ENCODE peak calls at places on chromosomes 16 and 17, in ten cellular contexts. One of them, this sample, is unnamed.
A peak's percentile ranks its signal among the peaks of the same experiment; 100 is the strongest.

GRCh38 chr17:75516619-75517276 is 420 bp downstream of the TSEN54 start:
- DNase-seq in neural progenitor cell: peak; percentile 82
- DNase-seq in fibroblast of lung: peak; percentile 22
- DNase-seq in NB4: peak; percentile 60
- DNase-seq in cardiac fibroblast: no peak
- DNase-seq in AG10803: peak; percentile 16
- DNase-seq in CD4-positive, alpha-beta T cell: peak; percentile 17
- DNase-seq in GM13977: no peak
- DNase-seq in endodermal cell: peak; percentile 85
- DNase-seq in uterus: peak; percentile 36
- DNase-seq in this sample: peak; percentile 53

GRCh38 chr17:78735832-78736525 is 46.1 kb downstream of the CYTH1 start:
- DNase-seq in AG10803: no peak
- DNase-seq in GM13977: no peak
- DNase-seq in neural progenitor cell: no peak
- DNase-seq in NB4: no peak
- DNase-seq in endodermal cell: no peak
- DNase-seq in cardiac fibroblast: peak; percentile 55
- DNase-seq in CD4-positive, alpha-beta T cell: no peak
- DNase-seq in fibroblast of lung: no peak
- DNase-seq in uterus: no peak
- DNase-seq in this sample: no peak

GRCh38 chr17:62687997-62688396 is 60.5 kb downstream of the MRC2 start:
- DNase-seq in fibroblast of lung: no peak
- DNase-seq in endodermal cell: peak; percentile 41
- DNase-seq in CD4-positive, alpha-beta T cell: no peak
- DNase-seq in cardiac fibroblast: no peak
- DNase-seq in AG10803: no peak
- DNase-seq in uterus: no peak
- DNase-seq in NB4: no peak
- DNase-seq in neural progenitor cell: no peak
- DNase-seq in GM13977: no peak
- DNase-seq in this sample: no peak

GRCh38 chr16:83689385-83689831 is 118.4 kb upstream of the HSBP1 start:
- DNase-seq in NB4: peak; percentile 75
- DNase-seq in GM13977: peak; percentile 51
- DNase-seq in cardiac fibroblast: peak; percentile 82
- DNase-seq in endodermal cell: no peak
- DNase-seq in fibroblast of lung: peak; percentile 92
- DNase-seq in uterus: peak; percentile 17
- DNase-seq in CD4-positive, alpha-beta T cell: no peak
- DNase-seq in neural progenitor cell: no peak
- DNase-seq in AG10803: peak; percentile 99
- DNase-seq in this sample: no peak

GRCh38 chr16:14344292-14344691 is 273.2 kb downstream of the MRTFB start:
- DNase-seq in CD4-positive, alpha-beta T cell: no peak
- DNase-seq in fibroblast of lung: no peak
- DNase-seq in cardiac fibroblast: no peak
- DNase-seq in AG10803: no peak
- DNase-seq in neural progenitor cell: no peak
- DNase-seq in NB4: no peak
- DNase-seq in uterus: no peak
- DNase-seq in endodermal cell: no peak
- DNase-seq in GM13977: no peak
- DNase-seq in this sample: no peak

GRCh38 chr17:48024149-48025039 is 13.2 kb downstream of the COPZ2 start:
- DNase-seq in uterus: peak; percentile 30
- DNase-seq in endodermal cell: peak; percentile 85
- DNase-seq in CD4-positive, alpha-beta T cell: peak; percentile 22
- DNase-seq in AG10803: peak; percentile 84
- DNase-seq in cardiac fibroblast: peak; percentile 59
- DNase-seq in NB4: peak; percentile 63
- DNase-seq in neural progenitor cell: peak; percentile 77
- DNase-seq in fibroblast of lung: no peak
- DNase-seq in GM13977: no peak
- DNase-seq in this sample: no peak

GRCh38 chr16:23694707-23695373 is 16.2 kb downstream of the PLK1 start:
- DNase-seq in AG10803: peak; percentile 26
- DNase-seq in GM13977: no peak
- DNase-seq in neural progenitor cell: peak; percentile 83
- DNase-seq in CD4-positive, alpha-beta T cell: no peak
- DNase-seq in NB4: no peak
- DNase-seq in endodermal cell: peak; percentile 95
- DNase-seq in cardiac fibroblast: peak; percentile 33
- DNase-seq in fibroblast of lung: peak; percentile 33
- DNase-seq in uterus: no peak
- DNase-seq in this sample: peak; percentile 46

GRCh38 chr16:50697881-50698767 is 4.7 kb downstream of the NOD2 start:
- DNase-seq in uterus: peak; percentile 45
- DNase-seq in AG10803: peak; percentile 33
- DNase-seq in endodermal cell: peak; percentile 40
- DNase-seq in neural progenitor cell: no peak
- DNase-seq in GM13977: peak; percentile 69
- DNase-seq in cardiac fibroblast: peak; percentile 65
- DNase-seq in NB4: peak; percentile 45
- DNase-seq in CD4-positive, alpha-beta T cell: no peak
- DNase-seq in fibroblast of lung: peak; percentile 36
- DNase-seq in this sample: no peak

GRCh38 chr17:2050871-2051387 is 4.0 kb upstream of the HIC1 start:
- DNase-seq in GM13977: no peak
- DNase-seq in uterus: peak; percentile 51
- DNase-seq in cardiac fibroblast: peak; percentile 46
- DNase-seq in fibroblast of lung: peak; percentile 45
- DNase-seq in AG10803: no peak
- DNase-seq in endodermal cell: peak; percentile 77
- DNase-seq in CD4-positive, alpha-beta T cell: no peak
- DNase-seq in NB4: no peak
- DNase-seq in neural progenitor cell: peak; percentile 82
- DNase-seq in this sample: no peak
- TF ChIP-seq CTCF in GM13977: no peak
- TF ChIP-seq CTCF in uterus: no peak
- TF ChIP-seq CTCF in cardiac fibroblast: no peak
- TF ChIP-seq CTCF in fibroblast of lung: no peak
- TF ChIP-seq CTCF in AG10803: no peak
- TF ChIP-seq CTCF in endodermal cell: peak; percentile 40
- TF ChIP-seq CTCF in CD4-positive, alpha-beta T cell: no peak
- TF ChIP-seq CTCF in NB4: no peak
- TF ChIP-seq CTCF in neural progenitor cell: no peak
- TF ChIP-seq CTCF in this sample: peak; percentile 21

DNA sequence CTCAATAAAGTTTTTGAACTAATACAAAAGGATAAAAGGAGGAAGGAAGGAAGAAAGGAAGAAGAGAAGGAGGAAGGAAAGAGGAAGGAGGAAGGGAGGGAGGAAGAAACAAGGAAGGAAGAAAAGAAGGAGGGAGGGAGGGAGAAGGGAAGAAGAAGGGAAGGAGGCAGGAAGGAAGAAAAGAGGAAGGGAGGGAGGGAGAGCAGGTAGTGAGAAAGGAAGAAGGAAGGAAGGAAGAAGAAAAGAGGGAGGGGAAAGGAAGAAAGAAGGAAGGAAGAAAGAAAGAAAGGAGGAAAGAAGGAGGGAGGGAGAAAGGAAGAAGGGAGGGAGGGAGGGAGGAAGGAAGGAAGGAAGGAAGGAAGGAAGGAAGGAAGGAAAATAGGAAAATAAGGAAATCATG is 263.8 kb upstream of the C16orf82 start:
- DNase-seq in endodermal cell: no peak
- DNase-seq in uterus: no peak
- DNase-seq in CD4-positive, alpha-beta T cell: no peak
- DNase-seq in NB4: no peak
- DNase-seq in GM13977: no peak
- DNase-seq in cardiac fibroblast: no peak
- DNase-seq in neural progenitor cell: no peak
- DNase-seq in AG10803: no peak
- DNase-seq in fibroblast of lung: no peak
- DNase-seq in this sample: no peak
- TF ChIP-seq CTCF in endodermal cell: no peak
- TF ChIP-seq CTCF in uterus: no peak
- TF ChIP-seq CTCF in CD4-positive, alpha-beta T cell: no peak
- TF ChIP-seq CTCF in NB4: no peak
- TF ChIP-seq CTCF in GM13977: no peak
- TF ChIP-seq CTCF in cardiac fibroblast: no peak
- TF ChIP-seq CTCF in neural progenitor cell: no peak
- TF ChIP-seq CTCF in AG10803: no peak
- TF ChIP-seq CTCF in fibroblast of lung: no peak
- TF ChIP-seq CTCF in this sample: no peak

DNA sequence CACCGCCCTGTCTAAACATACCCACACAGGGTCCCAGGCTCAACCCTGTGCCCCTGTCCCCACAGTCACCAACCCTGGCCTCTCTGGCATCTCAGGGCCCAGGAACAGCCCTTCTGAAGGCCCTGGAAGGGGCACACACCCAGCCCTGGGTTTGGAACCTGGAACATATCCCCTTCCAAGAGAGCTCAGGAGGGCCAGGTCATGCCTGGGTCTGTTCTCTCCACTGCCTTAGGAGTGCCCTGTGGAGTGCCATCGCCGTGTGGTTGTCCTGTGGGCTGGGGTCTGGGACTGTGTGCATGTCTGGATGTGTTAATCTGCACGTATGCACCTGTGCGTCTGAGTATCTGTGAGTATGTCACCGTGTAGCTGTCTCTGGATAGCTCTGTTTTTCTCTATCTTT is 45.2 kb upstream of the ACSM2B start:
- DNase-seq in CD4-positive, alpha-beta T cell: no peak
- DNase-seq in cardiac fibroblast: no peak
- DNase-seq in fibroblast of lung: no peak
- DNase-seq in GM13977: no peak
- DNase-seq in uterus: no peak
- DNase-seq in AG10803: no peak
- DNase-seq in endodermal cell: no peak
- DNase-seq in neural progenitor cell: no peak
- DNase-seq in NB4: no peak
- DNase-seq in this sample: no peak
- TF ChIP-seq CTCF in CD4-positive, alpha-beta T cell: no peak
- TF ChIP-seq CTCF in cardiac fibroblast: no peak
- TF ChIP-seq CTCF in fibroblast of lung: no peak
- TF ChIP-seq CTCF in GM13977: no peak
- TF ChIP-seq CTCF in uterus: no peak
- TF ChIP-seq CTCF in AG10803: no peak
- TF ChIP-seq CTCF in endodermal cell: no peak
- TF ChIP-seq CTCF in neural progenitor cell: no peak
- TF ChIP-seq CTCF in NB4: no peak
- TF ChIP-seq CTCF in this sample: no peak

GRCh38 chr16:74253146-74253545 is 43.5 kb upstream of the PSMD7 start:
- DNase-seq in AG10803: no peak
- DNase-seq in uterus: no peak
- DNase-seq in CD4-positive, alpha-beta T cell: no peak
- DNase-seq in cardiac fibroblast: no peak
- DNase-seq in fibroblast of lung: no peak
- DNase-seq in NB4: no peak
- DNase-seq in neural progenitor cell: no peak
- DNase-seq in endodermal cell: no peak
- DNase-seq in GM13977: no peak
- DNase-seq in this sample: no peak
- TF ChIP-seq CTCF in AG10803: no peak
- TF ChIP-seq CTCF in uterus: no peak
- TF ChIP-seq CTCF in CD4-positive, alpha-beta T cell: no peak
- TF ChIP-seq CTCF in cardiac fibroblast: no peak
- TF ChIP-seq CTCF in fibroblast of lung: no peak
- TF ChIP-seq CTCF in NB4: no peak
- TF ChIP-seq CTCF in neural progenitor cell: no peak
- TF ChIP-seq CTCF in endodermal cell: no peak
- TF ChIP-seq CTCF in GM13977: no peak
- TF ChIP-seq CTCF in this sample: no peak